ENCODE peak calls at places on chromosome 21, in five cellular contexts. Q is lower lobe of right lung, A is adrenal gland, P is OCI-LY7, V is sigmoid colon. R is an unnamed sample.
A peak's percentile ranks its signal among the peaks of the same experiment; 100 is the strongest.

GRCh38 chr21:46435786-46436227 is 22.9 kb upstream of the DIP2A start:
- DNase-seq in Q (peak; percentile 34), P (no peak), V (no peak), A (no peak), R (no peak)

GRCh38 chr21:44377201-44377921 is 23.9 kb downstream of the TRPM2 start:
- DNase-seq in A (no peak), V (no peak), Q (no peak), P (peak; percentile 23), R (peak; percentile 53)

GRCh38 chr21:45601551-45601950 is 42.0 kb upstream of the PCBP3 start:
- DNase-seq in Q (no peak), V (no peak), P (no peak), A (peak; percentile 13), R (peak; percentile 39)

GRCh38 chr21:15539376-15539775 is 190.4 kb upstream of the USP25 start:
- DNase-seq in P (no peak), A (no peak), Q (no peak), V (no peak), R (no peak)

GRCh38 chr21:44436958-44437357 is 18.4 kb upstream of the LRRC3 start:
- DNase-seq in V (peak; percentile 41), P (no peak), Q (peak; percentile 20), A (no peak), R (no peak)

GRCh38 chr21:33308586-33309490 is 15.9 kb upstream of the IFNAR1 start:
- DNase-seq in Q (no peak), A (no peak), V (no peak), P (peak; percentile 100), R (peak; percentile 29)

GRCh38 chr21:31476551-31477120 is 132.6 kb upstream of the TIAM1 start:
- DNase-seq in V (peak; percentile 24), A (no peak), P (no peak), Q (no peak), R (no peak)

GRCh38 chr21:33325222-33326067 is 675 bp downstream of the IFNAR1 start:
- DNase-seq in V (peak; percentile 86), Q (peak; percentile 85), A (peak; percentile 77), P (peak; percentile 68), R (peak; percentile 82)

GRCh38 chr21:38223893-38224540 is 32.8 kb upstream of the KCNJ15 start:
- DNase-seq in P (peak; percentile 56), Q (no peak), A (no peak), V (no peak), R (no peak)

GRCh38 chr21:38219049-38219628 is 37.7 kb upstream of the KCNJ15 start:
- DNase-seq in Q (peak; percentile 80), A (peak; percentile 83), V (peak; percentile 84), P (peak; percentile 53), R (peak; percentile 77)

GRCh38 chr21:38227401-38227800 is 29.4 kb upstream of the KCNJ15 start:
- DNase-seq in Q (no peak), P (no peak), A (no peak), V (no peak), R (no peak)

GRCh38 chr21:38220270-38220737 is 36.5 kb upstream of the KCNJ15 start:
- DNase-seq in Q (no peak), P (no peak), A (no peak), V (no peak), R (no peak)

GRCh38 chr21:38221594-38221993 is 35.2 kb upstream of the KCNJ15 start:
- DNase-seq in P (no peak), A (no peak), V (no peak), Q (no peak), R (no peak)
- H3K9me3 ChIP-seq in P (peaks cover 13% of the 10 kb centered on the region), A (no peaks in the 10 kb centered on the region), V (peaks cover 8% of the 10 kb centered on the region), Q (peaks cover 29% of the 10 kb centered on the region), R (no peaks in the 10 kb centered on the region)

GRCh38 chr21:28427356-28428022 is 565.2 kb downstream of the LTN1 start:
- DNase-seq in V (no peak), A (no peak), Q (no peak), P (no peak), R (no peak)
- H3K9me3 ChIP-seq in V (no peaks in the 10 kb centered on the region), A (no peaks in the 10 kb centered on the region), Q (no peaks in the 10 kb centered on the region), P (no peaks in the 10 kb centered on the region), R (no peaks in the 10 kb centered on the region)

GRCh38 chr21:10463156-10463555 is 58.2 kb upstream of the TPTE start:
- DNase-seq in Q (no peak), P (no peak), A (no peak), V (no peak), R (no peak)

GRCh38 chr21:10464975-10465374 is 56.4 kb upstream of the TPTE start:
- DNase-seq in Q (no peak), A (no peak), V (no peak), P (no peak), R (no peak)

DNA sequence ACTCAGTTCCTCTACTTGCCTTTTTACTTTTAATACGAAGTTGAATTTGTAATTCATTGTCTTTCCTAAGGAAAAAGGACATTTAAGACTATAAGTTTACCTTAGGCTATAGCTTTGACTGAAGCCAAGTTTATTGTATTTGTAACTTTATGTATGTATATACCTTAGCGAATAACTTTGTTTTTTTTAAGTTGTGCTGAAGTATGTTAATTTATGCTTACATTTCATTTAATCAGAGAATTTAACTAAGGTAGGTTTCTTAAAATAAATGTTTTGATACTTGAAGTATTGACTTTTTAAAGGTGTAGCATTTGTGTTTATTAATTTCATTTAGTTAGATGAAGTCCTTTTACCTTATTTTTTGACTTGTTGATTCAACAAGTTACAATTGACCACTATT is 55.2 kb upstream of the TPTE start:
- DNase-seq in Q (no peak), V (no peak), P (no peak), A (no peak), R (no peak)
- H3K9me3 ChIP-seq in Q (peaks cover 9% of the 10 kb centered on the region), V (peaks cover 20% of the 10 kb centered on the region), P (peaks cover 58% of the 10 kb centered on the region), A (no peaks in the 10 kb centered on the region), R (peaks cover 7% of the 10 kb centered on the region)

GRCh38 chr21:26457817-26458216 is 115.3 kb downstream of the CYYR1 start:
- DNase-seq in Q (no peak), P (no peak), A (no peak), V (no peak), R (peak; percentile 34)

GRCh38 chr21:26460621-26461020 is 112.5 kb downstream of the CYYR1 start:
- DNase-seq in V (no peak), Q (no peak), P (no peak), A (no peak), R (no peak)

DNA sequence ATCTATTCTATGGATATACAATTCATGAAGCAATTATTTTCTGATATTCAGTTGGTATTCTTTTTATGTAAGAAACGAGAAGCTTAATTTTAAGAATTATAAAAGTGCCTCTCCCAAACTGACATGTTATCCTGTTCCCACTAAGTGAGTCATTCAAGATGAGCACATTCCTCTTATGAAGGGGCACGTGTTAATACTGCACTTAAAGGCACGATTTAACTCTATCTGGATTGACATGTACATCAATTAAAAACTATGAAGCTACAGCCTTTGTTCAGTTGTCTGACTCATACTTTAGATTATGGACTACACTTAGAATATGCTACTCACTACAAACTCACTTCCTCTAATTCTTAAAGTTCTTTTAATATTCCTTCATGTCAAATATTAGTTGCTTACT is 111.6 kb downstream of the CYYR1 start:
- DNase-seq in P (no peak), A (no peak), V (no peak), Q (no peak), R (no peak)
- H3K9me3 ChIP-seq in P (no peaks in the 10 kb centered on the region), A (no peaks in the 10 kb centered on the region), V (no peaks in the 10 kb centered on the region), Q (no peaks in the 10 kb centered on the region), R (no peaks in the 10 kb centered on the region)

DNA sequence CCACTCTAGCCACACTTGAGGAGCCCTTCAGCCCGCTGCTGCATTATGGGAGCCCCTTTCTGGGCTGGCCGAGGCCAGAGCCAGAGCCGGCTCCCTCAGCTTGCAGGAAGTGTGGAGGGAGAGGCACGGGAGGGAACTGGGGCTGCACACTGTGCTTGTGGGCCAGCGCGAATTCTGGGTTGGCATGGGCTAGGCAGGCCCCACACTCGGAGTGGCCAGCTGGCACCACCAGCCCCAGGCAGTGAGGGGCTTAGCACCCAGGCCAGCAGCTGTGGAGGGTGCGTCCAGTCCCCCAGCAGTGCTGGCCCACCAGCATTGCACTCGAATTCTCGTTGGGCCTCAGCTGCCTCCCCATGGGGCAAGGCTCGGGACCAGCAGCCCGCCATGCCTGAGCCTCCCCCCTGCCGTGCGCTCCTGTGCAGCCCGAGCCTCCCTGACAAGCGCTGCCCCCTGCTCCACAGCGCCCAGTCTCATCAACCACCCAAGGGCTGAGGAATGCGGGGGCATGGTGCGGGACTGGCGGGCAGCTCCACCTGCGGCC is 785.9 kb upstream of the TPTE start:
- DNase-seq in V (no peak), A (no peak), Q (no peak), P (no peak), R (no peak)
- H3K9me3 ChIP-seq in V (peaks cover 42% of the 10 kb centered on the region), A (no peaks in the 10 kb centered on the region), Q (peaks cover 12% of the 10 kb centered on the region), P (peaks cover 43% of the 10 kb centered on the region), R (peaks cover 4% of the 10 kb centered on the region)

GRCh38 chr21:27426196-27426595 is 459.3 kb upstream of the ADAMTS5 start:
- DNase-seq in A (no peak), Q (no peak), P (no peak), V (no peak), R (no peak)
- H3K9me3 ChIP-seq in A (no peaks in the 10 kb centered on the region), Q (no peaks in the 10 kb centered on the region), P (peaks cover 14% of the 10 kb centered on the region), V (no peaks in the 10 kb centered on the region), R (no peaks in the 10 kb centered on the region)